ENCODE peak calls at places on chromosomes 7 and 10, in four cellular contexts. B is spleen, Y is heart left ventricle, H is transverse colon. P is an unnamed sample.

GRCh38 chr7:87506243-87507180 is 31.0 kb upstream of the ABCB4 start:
- DNase-seq in B (no peak), H (no peak), Y (no peak), P (no peak)

GRCh38 chr10:67668448-67668847 is 27.5 kb downstream of the CTNNA3 start:
- DNase-seq in Y (no peak), H (no peak), B (no peak), P (no peak)

GRCh38 chr7:74502216-74502891 is 48.6 kb downstream of the GTF2IRD1 start:
- DNase-seq in Y (peak; percentile 62), H (peak; percentile 32), B (no peak), P (no peak)

GRCh38 chr7:99679400-99680191 is at the start of gene CYP3A5:
- DNase-seq in Y (no peak), H (peak; percentile 85), B (no peak), P (peak; percentile 87)

GRCh38 chr10:114876602-114877300 is 55.2 kb downstream of the FHIP2A start:
- DNase-seq in H (peak; percentile 62), B (peak; percentile 82), Y (peak; percentile 55), P (peak; percentile 50)

GRCh38 chr10:27564381-27564780 is 60.3 kb downstream of the RAB18 start:
- DNase-seq in B (no peak), Y (no peak), H (no peak), P (no peak)

GRCh38 chr7:151068069-151068773 is 8.8 kb downstream of the SLC4A2 start:
- DNase-seq in B (no peak), H (no peak), Y (no peak), P (no peak)

GRCh38 chr10:78650122-78650521 is 418.6 kb upstream of the ZMIZ1 start:
- DNase-seq in Y (no peak), B (no peak), H (no peak), P (no peak)

GRCh38 chr7:43577485-43577951 is 5.4 kb upstream of the STK17A start:
- DNase-seq in H (no peak), Y (no peak), B (no peak), P (no peak)

GRCh38 chr10:64426745-64427144 is 905.5 kb downstream of the REEP3 start:
- DNase-seq in H (no peak), B (no peak), Y (no peak), P (no peak)

GRCh38 chr10:118594392-118595063 is 920 bp downstream of the PRLHR start:
- DNase-seq in Y (peak; percentile 22), B (no peak), H (no peak), P (no peak)

GRCh38 chr10:110005716-110006115 is 2.1 kb upstream of the ADD3 start:
- DNase-seq in H (peak; percentile 46), B (no peak), Y (no peak), P (peak; percentile 62)

GRCh38 chr7:88546808-88547207 is 212.7 kb upstream of the ZNF804B start:
- DNase-seq in B (no peak), Y (no peak), H (no peak), P (no peak)

GRCh38 chr10:77195101-77195500 is 442.5 kb downstream of the KCNMA1 start:
- DNase-seq in Y (no peak), B (no peak), H (no peak), P (no peak)

GRCh38 chr7:124590814-124591213 is 174.8 kb downstream of the GPR37 start:
- DNase-seq in Y (no peak), H (no peak), B (no peak), P (no peak)

GRCh38 chr7:89623018-89623672 is 531.1 kb upstream of the STEAP1 start:
- DNase-seq in H (no peak), B (no peak), Y (no peak), P (no peak)

GRCh38 chr10:4279649-4280048 is 494.6 kb upstream of the KLF6 start:
- DNase-seq in Y (no peak), H (no peak), B (no peak), P (no peak)

GRCh38 chr7:27238979-27239779 is 3.4 kb upstream of the EVX1 start:
- DNase-seq in H (no peak), B (no peak), Y (no peak), P (no peak)

GRCh38 chr10:78911533-78912340 is 157.0 kb upstream of the ZMIZ1 start:
- DNase-seq in Y (no peak), B (peak; percentile 66), H (no peak), P (no peak)

GRCh38 chr7:151680810-151681209 is 161.1 kb upstream of the RHEB start:
- DNase-seq in H (peak; percentile 43), B (no peak), Y (no peak), P (no peak)

GRCh38 chr10:33277135-33277536 is 57.3 kb downstream of the NRP1 start:
- DNase-seq in Y (peak; percentile 82), B (no peak), H (no peak), P (peak; percentile 52)

GRCh38 chr7:11212080-11212711 is 238.5 kb downstream of the PHF14 start:
- DNase-seq in B (no peak), Y (peak; percentile 33), H (peak; percentile 53), P (peak; percentile 29)

GRCh38 chr7:2437537-2438148 is 34.2 kb downstream of the CHST12 start:
- DNase-seq in H (peak; percentile 21), Y (no peak), B (no peak), P (no peak)

GRCh38 chr7:6167004-6167551 is 105.3 kb downstream of the CYTH3 start:
- DNase-seq in H (no peak), B (no peak), Y (peak; percentile 55), P (no peak)

GRCh38 chr7:129375221-129375938 is 58.9 kb upstream of the STRIP2 start:
- DNase-seq in H (no peak), B (no peak), Y (no peak), P (no peak)

GRCh38 chr10:42970451-42971250 is 106.2 kb upstream of the RET start:
- DNase-seq in H (no peak), Y (no peak), B (peak; percentile 63), P (no peak)

GRCh38 chr7:111595780-111596179 is 33.5 kb upstream of the IMMP2L start:
- DNase-seq in Y (no peak), H (no peak), B (no peak), P (no peak)

GRCh38 chr10:24643679-24644209 is 79.9 kb downstream of the ARHGAP21 start:
- DNase-seq in Y (no peak), B (no peak), H (peak; percentile 52), P (no peak)

GRCh38 chr7:138033241-138033640 is 31.4 kb upstream of the CREB3L2 start:
- DNase-seq in Y (no peak), B (no peak), H (no peak), P (no peak)

GRCh38 chr7:138029941-138030340 is 28.1 kb upstream of the CREB3L2 start:
- DNase-seq in H (no peak), B (no peak), Y (no peak), P (no peak)

GRCh38 chr7:138032186-138032585 is 30.3 kb upstream of the CREB3L2 start:
- DNase-seq in Y (no peak), H (no peak), B (no peak), P (no peak)

GRCh38 chr7:138030679-138031351 is 28.9 kb upstream of the CREB3L2 start:
- DNase-seq in H (no peak), B (no peak), Y (no peak), P (no peak)

DNA sequence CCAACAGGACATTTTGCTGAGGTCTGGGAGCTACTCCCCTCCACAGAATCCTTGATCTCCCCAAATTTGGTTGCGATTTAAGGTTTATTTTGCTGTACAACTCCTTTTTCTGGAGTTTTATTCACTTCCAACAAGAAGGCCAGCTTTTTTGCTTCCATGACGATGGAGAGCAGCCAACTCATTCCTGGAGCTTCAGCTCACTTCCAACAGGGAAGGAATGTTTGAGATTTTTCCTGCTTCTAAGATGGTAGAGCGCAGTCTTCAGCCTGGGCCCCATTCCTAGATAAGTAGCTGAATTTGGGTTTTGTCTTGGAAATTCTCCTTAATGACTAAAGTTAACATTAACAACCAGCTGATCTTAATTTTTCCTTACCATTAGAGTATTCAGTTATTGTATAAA is 30.9 kb upstream of the CREB3L2 start:
- DNase-seq in Y (no peak), H (no peak), B (no peak), P (no peak)
- H3K9me3 ChIP-seq in Y (no peaks in the 10 kb centered on the region), H (peaks cover 7% of the 10 kb centered on the region), B (peaks cover 8% of the 10 kb centered on the region), P (peaks cover 2% of the 10 kb centered on the region)

GRCh38 chr7:158948376-158948775 is 92.0 kb downstream of the DYNC2I1 start:
- DNase-seq in B (no peak), H (no peak), Y (no peak), P (no peak)

GRCh38 chr7:158946771-158947170 is 90.4 kb downstream of the DYNC2I1 start:
- DNase-seq in Y (no peak), B (no peak), H (no peak), P (no peak)

GRCh38 chr7:158949359-158949758 is 93.0 kb downstream of the DYNC2I1 start:
- DNase-seq in H (no peak), B (no peak), Y (no peak), P (no peak)

GRCh38 chr7:158946329-158946728 is 90.0 kb downstream of the DYNC2I1 start:
- DNase-seq in B (no peak), H (no peak), Y (no peak), P (no peak)

DNA sequence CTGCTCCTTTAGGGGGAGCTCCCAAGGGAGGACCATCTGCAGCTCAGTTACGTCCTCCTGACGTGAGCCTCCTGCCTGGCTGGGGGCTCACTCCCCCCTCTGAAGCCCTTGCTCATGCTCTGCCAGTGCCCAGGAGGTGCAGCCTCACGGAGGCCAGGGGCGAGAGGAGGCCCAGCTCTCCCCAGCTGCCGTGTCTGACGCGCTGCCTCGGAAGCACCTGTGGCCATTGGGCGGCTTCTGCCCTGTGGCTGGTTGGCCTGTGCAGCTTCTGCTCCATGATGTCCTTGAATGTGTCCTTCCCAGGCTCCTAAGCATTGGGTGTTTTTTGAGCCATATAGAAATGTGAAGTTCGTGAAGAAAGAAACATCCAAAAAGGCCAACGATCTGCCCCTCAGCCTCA is 91.3 kb downstream of the DYNC2I1 start:
- DNase-seq in B (no peak), H (no peak), Y (no peak), P (no peak)
- TF ChIP-seq CTCF in B (no peak), H (no peak), Y (no peak), P (no peak)

GRCh38 chr7:154463794-154464193 is 411.6 kb downstream of the DPP6 start:
- DNase-seq in Y (no peak), B (no peak), H (no peak), P (no peak)
- H3K9me3 ChIP-seq in Y (peaks cover 9% of the 10 kb centered on the region), B (peaks cover 52% of the 10 kb centered on the region), H (no peaks in the 10 kb centered on the region), P (no peaks in the 10 kb centered on the region)

GRCh38 chr10:92571649-92572048 is 2.2 kb downstream of the IDE start:
- DNase-seq in Y (no peak), B (no peak), H (no peak), P (no peak)

GRCh38 chr10:92573798-92574544 is at the start of gene IDE:
- DNase-seq in H (peak; percentile 92), Y (peak; percentile 91), B (peak; percentile 97), P (peak; percentile 83)

GRCh38 chr10:92572362-92573090 is 1.4 kb downstream of the IDE start:
- DNase-seq in B (no peak), H (no peak), Y (no peak), P (no peak)

GRCh38 chr10:92574545-92575377 is 868 bp upstream of the IDE start:
- DNase-seq in Y (no peak), H (no peak), B (no peak), P (no peak)

DNA sequence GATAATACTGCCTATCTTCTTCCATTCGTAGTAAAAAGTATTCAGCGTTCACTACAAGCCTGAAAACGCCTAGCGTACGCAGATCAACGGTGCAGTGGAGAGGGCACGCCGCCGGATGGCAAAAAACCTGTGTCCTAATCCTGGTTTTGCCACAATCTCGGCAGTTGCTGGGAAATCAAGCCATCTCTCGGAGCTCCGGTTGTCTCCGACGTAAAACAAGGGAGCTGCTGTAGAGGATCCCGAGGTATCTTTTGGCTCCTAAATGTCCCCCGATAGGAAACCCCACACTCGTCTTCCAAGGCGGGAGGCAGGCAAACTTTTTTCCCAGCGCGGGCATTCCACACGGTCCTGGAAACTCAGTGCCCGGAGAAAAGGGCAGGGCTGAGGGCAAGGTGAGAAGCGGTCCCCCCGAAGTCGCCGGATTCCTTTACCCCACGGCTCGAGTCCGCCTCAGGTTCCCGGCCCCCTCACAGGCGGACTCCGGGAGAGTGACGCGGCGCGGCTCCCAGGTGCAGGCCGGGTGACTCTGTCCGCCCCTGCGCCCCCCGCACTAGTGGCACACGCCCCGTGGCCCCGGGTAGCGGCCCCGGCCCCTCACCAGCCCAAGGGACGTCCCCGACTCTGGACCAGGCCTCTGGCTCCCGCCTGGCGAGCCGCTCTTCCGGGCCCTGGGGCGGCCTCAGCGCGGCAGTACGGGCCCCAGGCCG is 649 bp downstream of the IDE start:
- DNase-seq in B (peak; percentile 80), Y (peak; percentile 34), H (peak; percentile 38), P (peak; percentile 41)
- TF ChIP-seq CTCF in B (no peak), Y (no peak), H (peak; percentile 38), P (peak; percentile 7)